ENCODE peak calls at places on chromosomes 16 and 17, in nine cellular contexts. One of them, this sample, is unnamed. For H3K4me1, the result is how much of the 10 kb centered on the place peaks cover.

GRCh38 chr16:85171809-85172464 is 59.7 kb upstream of the CIBAR2 start:
- DNase-seq in pancreas: no peak
- DNase-seq in ovary: peak
- DNase-seq in psoas muscle: peak
- DNase-seq in upper lobe of right lung: no peak
- DNase-seq in neural progenitor cell: no peak
- DNase-seq in esophagus squamous epithelium: no peak
- DNase-seq in colonic mucosa: no peak
- DNase-seq in transverse colon: no peak
- DNase-seq in this sample: no peak

GRCh38 chr16:68646948-68647659 is 2.0 kb downstream of the CDH3 start:
- DNase-seq in esophagus squamous epithelium: no peak
- DNase-seq in ovary: no peak
- DNase-seq in pancreas: no peak
- DNase-seq in neural progenitor cell: no peak
- DNase-seq in psoas muscle: no peak
- DNase-seq in upper lobe of right lung: no peak
- DNase-seq in transverse colon: no peak
- DNase-seq in colonic mucosa: no peak
- DNase-seq in this sample: no peak

GRCh38 chr17:8253801-8254200 is 4.7 kb downstream of the PFAS start:
- DNase-seq in upper lobe of right lung: no peak
- DNase-seq in ovary: no peak
- DNase-seq in pancreas: peak
- DNase-seq in psoas muscle: no peak
- DNase-seq in colonic mucosa: peak
- DNase-seq in esophagus squamous epithelium: no peak
- DNase-seq in neural progenitor cell: peak
- DNase-seq in transverse colon: no peak
- DNase-seq in this sample: peak

GRCh38 chr16:75196826-75197225 is 10.1 kb downstream of the CTRB2 start:
- DNase-seq in colonic mucosa: no peak
- DNase-seq in neural progenitor cell: no peak
- DNase-seq in pancreas: no peak
- DNase-seq in ovary: no peak
- DNase-seq in psoas muscle: no peak
- DNase-seq in transverse colon: no peak
- DNase-seq in upper lobe of right lung: peak
- DNase-seq in esophagus squamous epithelium: no peak
- DNase-seq in this sample: no peak

GRCh38 chr16:180101-180920 is at the start of gene HBQ1:
- DNase-seq in transverse colon: no peak
- DNase-seq in neural progenitor cell: peak
- DNase-seq in pancreas: no peak
- DNase-seq in ovary: peak
- DNase-seq in esophagus squamous epithelium: no peak
- DNase-seq in upper lobe of right lung: no peak
- DNase-seq in colonic mucosa: no peak
- DNase-seq in psoas muscle: no peak
- DNase-seq in this sample: peak

GRCh38 chr16:7513429-7513828 is 180.8 kb downstream of the RBFOX1 start:
- DNase-seq in upper lobe of right lung: no peak
- DNase-seq in psoas muscle: no peak
- DNase-seq in esophagus squamous epithelium: no peak
- DNase-seq in neural progenitor cell: no peak
- DNase-seq in pancreas: no peak
- DNase-seq in ovary: no peak
- DNase-seq in colonic mucosa: no peak
- DNase-seq in transverse colon: no peak
- DNase-seq in this sample: peak

GRCh38 chr16:88569614-88569984 is 604 bp upstream of the ZC3H18 start:
- DNase-seq in transverse colon: no peak
- DNase-seq in pancreas: no peak
- DNase-seq in colonic mucosa: no peak
- DNase-seq in neural progenitor cell: peak
- DNase-seq in esophagus squamous epithelium: no peak
- DNase-seq in ovary: no peak
- DNase-seq in upper lobe of right lung: peak
- DNase-seq in psoas muscle: peak
- DNase-seq in this sample: peak

GRCh38 chr17:40884708-40885512 is at the start of gene KRT20:
- DNase-seq in neural progenitor cell: no peak
- DNase-seq in psoas muscle: no peak
- DNase-seq in esophagus squamous epithelium: no peak
- DNase-seq in pancreas: no peak
- DNase-seq in ovary: no peak
- DNase-seq in transverse colon: peak
- DNase-seq in colonic mucosa: peak
- DNase-seq in upper lobe of right lung: no peak
- DNase-seq in this sample: peak

GRCh38 chr17:59790936-59791335 is 83.5 kb downstream of the VMP1 start:
- DNase-seq in neural progenitor cell: no peak
- DNase-seq in transverse colon: no peak
- DNase-seq in esophagus squamous epithelium: no peak
- DNase-seq in upper lobe of right lung: no peak
- DNase-seq in pancreas: no peak
- DNase-seq in psoas muscle: no peak
- DNase-seq in colonic mucosa: no peak
- DNase-seq in ovary: no peak
- DNase-seq in this sample: no peak

GRCh38 chr17:59783221-59784016 is 76.0 kb downstream of the VMP1 start:
- DNase-seq in pancreas: no peak
- DNase-seq in psoas muscle: no peak
- DNase-seq in esophagus squamous epithelium: no peak
- DNase-seq in transverse colon: no peak
- DNase-seq in neural progenitor cell: no peak
- DNase-seq in colonic mucosa: no peak
- DNase-seq in ovary: no peak
- DNase-seq in upper lobe of right lung: no peak
- DNase-seq in this sample: no peak

GRCh38 chr17:59786536-59787319 is 79.3 kb downstream of the VMP1 start:
- DNase-seq in upper lobe of right lung: no peak
- DNase-seq in colonic mucosa: peak
- DNase-seq in transverse colon: peak
- DNase-seq in neural progenitor cell: peak
- DNase-seq in esophagus squamous epithelium: peak
- DNase-seq in pancreas: peak
- DNase-seq in ovary: no peak
- DNase-seq in psoas muscle: no peak
- DNase-seq in this sample: peak

GRCh38 chr17:59786213-59786535 is 78.7 kb downstream of the VMP1 start:
- DNase-seq in colonic mucosa: no peak
- DNase-seq in ovary: no peak
- DNase-seq in pancreas: no peak
- DNase-seq in psoas muscle: no peak
- DNase-seq in transverse colon: no peak
- DNase-seq in esophagus squamous epithelium: no peak
- DNase-seq in neural progenitor cell: no peak
- DNase-seq in upper lobe of right lung: no peak
- DNase-seq in this sample: no peak

GRCh38 chr17:59785091-59785799 is 77.8 kb downstream of the VMP1 start:
- DNase-seq in pancreas: no peak
- DNase-seq in neural progenitor cell: no peak
- DNase-seq in psoas muscle: no peak
- DNase-seq in upper lobe of right lung: no peak
- DNase-seq in colonic mucosa: no peak
- DNase-seq in esophagus squamous epithelium: no peak
- DNase-seq in transverse colon: no peak
- DNase-seq in ovary: no peak
- DNase-seq in this sample: no peak
- H3K4me1 ChIP-seq in pancreas: under half
- H3K4me1 ChIP-seq in neural progenitor cell: under half
- H3K4me1 ChIP-seq in psoas muscle: under half
- H3K4me1 ChIP-seq in upper lobe of right lung: half or more
- H3K4me1 ChIP-seq in colonic mucosa: under half
- H3K4me1 ChIP-seq in esophagus squamous epithelium: half or more
- H3K4me1 ChIP-seq in transverse colon: under half
- H3K4me1 ChIP-seq in ovary: under half
- H3K4me1 ChIP-seq in this sample: under half

GRCh38 chr16:73049051-73049910 is 1.4 kb upstream of the ZFHX3 start:
- DNase-seq in colonic mucosa: no peak
- DNase-seq in psoas muscle: peak
- DNase-seq in neural progenitor cell: no peak
- DNase-seq in transverse colon: no peak
- DNase-seq in upper lobe of right lung: no peak
- DNase-seq in esophagus squamous epithelium: no peak
- DNase-seq in ovary: no peak
- DNase-seq in pancreas: no peak
- DNase-seq in this sample: no peak

GRCh38 chr16:73048292-73049050 is 543 bp upstream of the ZFHX3 start:
- DNase-seq in upper lobe of right lung: peak
- DNase-seq in transverse colon: peak
- DNase-seq in pancreas: no peak
- DNase-seq in ovary: peak
- DNase-seq in psoas muscle: peak
- DNase-seq in esophagus squamous epithelium: no peak
- DNase-seq in colonic mucosa: no peak
- DNase-seq in neural progenitor cell: peak
- DNase-seq in this sample: no peak

GRCh38 chr16:73051216-73051615 is 3.3 kb upstream of the ZFHX3 start:
- DNase-seq in upper lobe of right lung: no peak
- DNase-seq in transverse colon: no peak
- DNase-seq in esophagus squamous epithelium: no peak
- DNase-seq in ovary: no peak
- DNase-seq in neural progenitor cell: no peak
- DNase-seq in psoas muscle: no peak
- DNase-seq in pancreas: no peak
- DNase-seq in colonic mucosa: no peak
- DNase-seq in this sample: no peak

GRCh38 chr16:73051903-73052302 is 4.0 kb upstream of the ZFHX3 start:
- DNase-seq in psoas muscle: no peak
- DNase-seq in neural progenitor cell: no peak
- DNase-seq in upper lobe of right lung: no peak
- DNase-seq in pancreas: no peak
- DNase-seq in colonic mucosa: no peak
- DNase-seq in esophagus squamous epithelium: no peak
- DNase-seq in transverse colon: no peak
- DNase-seq in ovary: no peak
- DNase-seq in this sample: no peak

GRCh38 chr16:73050115-73051099 is 2.5 kb upstream of the ZFHX3 start:
- DNase-seq in pancreas: no peak
- DNase-seq in transverse colon: no peak
- DNase-seq in ovary: no peak
- DNase-seq in psoas muscle: no peak
- DNase-seq in colonic mucosa: no peak
- DNase-seq in neural progenitor cell: no peak
- DNase-seq in upper lobe of right lung: no peak
- DNase-seq in esophagus squamous epithelium: no peak
- DNase-seq in this sample: no peak
- H3K27ac ChIP-seq in pancreas: peak
- H3K27ac ChIP-seq in transverse colon: peak
- H3K27ac ChIP-seq in ovary: peak
- H3K27ac ChIP-seq in psoas muscle: peak
- H3K27ac ChIP-seq in colonic mucosa: peak
- H3K27ac ChIP-seq in neural progenitor cell: no peak
- H3K27ac ChIP-seq in upper lobe of right lung: peak
- H3K27ac ChIP-seq in esophagus squamous epithelium: peak
- H3K27ac ChIP-seq in this sample: no peak

DNA sequence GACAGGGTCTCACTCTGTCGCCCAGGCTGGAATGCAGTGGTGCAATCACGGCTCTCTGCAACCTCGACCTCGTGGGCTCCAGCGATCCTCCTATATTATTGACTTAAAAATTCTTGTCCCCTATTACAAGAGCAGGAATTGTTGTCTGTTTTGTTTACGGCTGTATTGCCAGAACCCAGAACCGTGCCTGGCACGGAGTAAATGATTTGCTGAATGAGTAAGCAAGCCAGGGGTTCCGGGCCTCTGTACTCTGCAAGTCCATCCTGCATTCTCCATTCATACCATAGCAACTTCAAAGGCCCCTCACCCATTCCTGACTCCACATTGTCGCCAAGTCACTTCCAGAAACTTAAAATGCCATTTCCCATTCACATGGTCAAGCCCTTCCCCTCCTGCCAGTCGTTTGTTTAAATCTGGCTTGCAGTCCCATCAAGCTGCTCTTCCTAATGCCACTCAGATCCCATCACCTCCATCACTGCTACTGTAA is 6.9 kb downstream of the ADCY9 start:
- DNase-seq in transverse colon: no peak
- DNase-seq in esophagus squamous epithelium: no peak
- DNase-seq in neural progenitor cell: no peak
- DNase-seq in upper lobe of right lung: no peak
- DNase-seq in ovary: no peak
- DNase-seq in psoas muscle: no peak
- DNase-seq in pancreas: no peak
- DNase-seq in colonic mucosa: no peak
- DNase-seq in this sample: no peak
- H3K4me1 ChIP-seq in transverse colon: under half
- H3K4me1 ChIP-seq in esophagus squamous epithelium: half or more
- H3K4me1 ChIP-seq in neural progenitor cell: under half
- H3K4me1 ChIP-seq in upper lobe of right lung: under half
- H3K4me1 ChIP-seq in ovary: under half
- H3K4me1 ChIP-seq in psoas muscle: under half
- H3K4me1 ChIP-seq in pancreas: under half
- H3K4me1 ChIP-seq in colonic mucosa: under half
- H3K4me1 ChIP-seq in this sample: under half

GRCh38 chr16:21991621-21992020 is 9.3 kb downstream of the PDZD9 start:
- DNase-seq in ovary: no peak
- DNase-seq in transverse colon: no peak
- DNase-seq in pancreas: no peak
- DNase-seq in neural progenitor cell: no peak
- DNase-seq in upper lobe of right lung: no peak
- DNase-seq in psoas muscle: no peak
- DNase-seq in esophagus squamous epithelium: no peak
- DNase-seq in colonic mucosa: no peak
- DNase-seq in this sample: no peak

GRCh38 chr16:21990381-21990944 is 10.5 kb downstream of the PDZD9 start:
- DNase-seq in pancreas: no peak
- DNase-seq in colonic mucosa: no peak
- DNase-seq in upper lobe of right lung: no peak
- DNase-seq in esophagus squamous epithelium: no peak
- DNase-seq in neural progenitor cell: no peak
- DNase-seq in ovary: no peak
- DNase-seq in psoas muscle: no peak
- DNase-seq in transverse colon: no peak
- DNase-seq in this sample: no peak

GRCh38 chr16:21997693-21998480 is 3.0 kb downstream of the PDZD9 start:
- DNase-seq in psoas muscle: no peak
- DNase-seq in ovary: no peak
- DNase-seq in colonic mucosa: peak
- DNase-seq in transverse colon: no peak
- DNase-seq in esophagus squamous epithelium: no peak
- DNase-seq in pancreas: no peak
- DNase-seq in neural progenitor cell: no peak
- DNase-seq in upper lobe of right lung: no peak
- DNase-seq in this sample: peak

GRCh38 chr16:21996923-21997692 is 3.8 kb downstream of the PDZD9 start:
- DNase-seq in transverse colon: no peak
- DNase-seq in ovary: no peak
- DNase-seq in esophagus squamous epithelium: no peak
- DNase-seq in pancreas: no peak
- DNase-seq in psoas muscle: no peak
- DNase-seq in neural progenitor cell: no peak
- DNase-seq in colonic mucosa: no peak
- DNase-seq in upper lobe of right lung: no peak
- DNase-seq in this sample: no peak

DNA sequence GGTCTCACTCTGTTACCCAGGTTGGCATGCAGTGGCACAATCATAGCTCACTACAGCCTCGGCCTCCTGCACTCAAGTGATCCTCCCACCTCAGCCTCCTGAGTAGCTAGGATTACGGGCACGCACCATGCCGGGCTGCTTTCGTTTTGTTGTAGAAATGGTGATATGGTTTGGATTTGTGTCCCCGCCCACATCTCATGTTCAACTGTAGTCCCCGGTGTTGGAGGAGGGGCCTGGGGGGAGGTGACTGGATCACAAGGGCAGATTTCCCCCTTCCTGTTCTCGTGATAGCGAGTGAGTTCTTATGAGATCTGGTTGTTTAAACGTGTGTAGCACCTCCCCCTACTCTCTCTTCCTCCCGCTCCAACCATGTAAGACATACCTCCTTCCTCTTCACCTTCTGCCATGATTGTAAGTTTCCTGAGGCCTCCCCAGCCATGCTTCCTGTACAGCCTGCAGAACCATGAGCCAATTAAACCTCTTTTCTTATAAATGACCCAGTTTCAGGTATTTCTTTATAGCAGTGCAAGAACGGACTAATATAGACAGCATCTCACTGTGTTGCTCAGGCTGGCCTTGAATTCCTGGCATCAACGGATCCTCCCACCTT is 6.0 kb downstream of the PDZD9 start:
- DNase-seq in upper lobe of right lung: no peak
- DNase-seq in psoas muscle: no peak
- DNase-seq in ovary: no peak
- DNase-seq in transverse colon: no peak
- DNase-seq in esophagus squamous epithelium: no peak
- DNase-seq in colonic mucosa: no peak
- DNase-seq in pancreas: no peak
- DNase-seq in neural progenitor cell: no peak
- DNase-seq in this sample: no peak
- H3K27ac ChIP-seq in upper lobe of right lung: no peak
- H3K27ac ChIP-seq in psoas muscle: no peak
- H3K27ac ChIP-seq in ovary: no peak
- H3K27ac ChIP-seq in transverse colon: no peak
- H3K27ac ChIP-seq in esophagus squamous epithelium: no peak
- H3K27ac ChIP-seq in colonic mucosa: no peak
- H3K27ac ChIP-seq in pancreas: no peak
- H3K27ac ChIP-seq in neural progenitor cell: no peak
- H3K27ac ChIP-seq in this sample: no peak

This sample was measured in small intestine.